ENCODE peak calls at places on chromosomes 12 and 14, in ten cellular contexts. M is tibial artery; L is HepG2; K is esophagus squamous epithelium; B is A549; O is HCT116; J is mucosa of descending colon; I is CD8-positive, alpha-beta T cell; D is fibroblast of lung; E is Caco-2. N is an unnamed sample. For H3K4me1, the result is how much of the 10 kb centered on the place peaks cover.

GRCh38 chr12:85065816-85066482 is 29.8 kb downstream of the LRRIQ1 start:
- DNase-seq in M (no peak), L (no peak), K (no peak), B (no peak), O (no peak), J (no peak), I (no peak), D (no peak), E (no peak), N (no peak)

GRCh38 chr12:57195655-57196371 is 20.8 kb upstream of the NXPH4 start:
- DNase-seq in M (no peak), L (no peak), K (no peak), B (no peak), O (no peak), J (no peak), I (no peak), D (no peak), E (no peak), N (no peak)

GRCh38 chr14:53151523-53151866 is 1.6 kb downstream of the DDHD1 start:
- DNase-seq in M (no peak), L (no peak), K (no peak), B (no peak), O (no peak), J (peak), I (no peak), D (no peak), E (no peak), N (no peak)

GRCh38 chr12:22275847-22276246 is 58.7 kb downstream of the ST8SIA1 start:
- DNase-seq in M (peak), L (no peak), K (peak), B (peak), O (no peak), J (peak), I (no peak), D (peak), E (peak), N (peak)

GRCh38 chr14:59275668-59276067 is 87.2 kb downstream of the DAAM1 start:
- DNase-seq in M (no peak), L (peak), K (no peak), B (peak), O (peak), J (no peak), I (no peak), D (peak), E (no peak), N (no peak)

GRCh38 chr12:14618990-14619389 is 51.3 kb upstream of the PLBD1 start:
- DNase-seq in M (no peak), L (no peak), K (no peak), B (peak), O (no peak), J (peak), I (no peak), D (peak), E (no peak), N (no peak)

GRCh38 chr12:103169-103981 is 36.8 kb downstream of the IQSEC3 start:
- DNase-seq in M (peak), L (no peak), K (no peak), B (peak), O (peak), J (no peak), I (no peak), D (no peak), E (no peak), N (no peak)

GRCh38 chr12:130589391-130590317 is 126.4 kb downstream of the RIMBP2 start:
- DNase-seq in M (no peak), L (no peak), K (no peak), B (no peak), O (no peak), J (no peak), I (no peak), D (no peak), E (no peak), N (no peak)

GRCh38 chr12:89932950-89933349 is 224.3 kb upstream of the ATP2B1 start:
- DNase-seq in M (no peak), L (no peak), K (no peak), B (no peak), O (no peak), J (no peak), I (no peak), D (peak), E (no peak), N (no peak)

GRCh38 chr12:82473111-82473754 is 114.9 kb downstream of the METTL25 start:
- DNase-seq in M (no peak), L (no peak), K (no peak), B (no peak), O (no peak), J (no peak), I (no peak), D (no peak), E (no peak), N (no peak)

GRCh38 chr12:132407525-132407924 is 78.1 kb upstream of the GALNT9 start:
- DNase-seq in M (no peak), L (no peak), K (no peak), B (no peak), O (no peak), J (no peak), I (no peak), D (no peak), E (no peak), N (no peak)

GRCh38 chr12:75862692-75863471 is 168.7 kb downstream of the PHLDA1 start:
- DNase-seq in M (no peak), L (peak), K (no peak), B (peak), O (peak), J (no peak), I (no peak), D (peak), E (no peak), N (no peak)

GRCh38 chr14:39350866-39351265 is 81.4 kb downstream of the FBXO33 start:
- DNase-seq in M (no peak), L (no peak), K (no peak), B (no peak), O (no peak), J (no peak), I (no peak), D (no peak), E (no peak), N (no peak)

GRCh38 chr12:116502989-116503496 is 56.1 kb upstream of the MAP1LC3B2 start:
- DNase-seq in M (no peak), L (peak), K (no peak), B (no peak), O (no peak), J (no peak), I (no peak), D (no peak), E (peak), N (no peak)

GRCh38 chr12:25362646-25363045 is 111.9 kb upstream of the KRAS start:
- DNase-seq in M (no peak), L (no peak), K (no peak), B (no peak), O (no peak), J (no peak), I (no peak), D (no peak), E (no peak), N (no peak)

GRCh38 chr12:10590976-10591375 is 22.4 kb downstream of the MAGOHB start:
- DNase-seq in M (no peak), L (no peak), K (no peak), B (no peak), O (no peak), J (no peak), I (no peak), D (no peak), E (no peak), N (no peak)

GRCh38 chr12:52524241-52524897 is 4.2 kb upstream of the KRT5 start:
- DNase-seq in M (peak), L (no peak), K (no peak), B (no peak), O (no peak), J (no peak), I (no peak), D (no peak), E (no peak), N (peak)

GRCh38 chr14:21199611-21200570 is 44.0 kb upstream of the OR5AU1 start:
- DNase-seq in M (no peak), L (no peak), K (no peak), B (no peak), O (no peak), J (no peak), I (no peak), D (no peak), E (no peak), N (no peak)

GRCh38 chr12:88855301-88855700 is 275.0 kb upstream of the KITLG start:
- DNase-seq in M (no peak), L (no peak), K (no peak), B (no peak), O (no peak), J (no peak), I (no peak), D (peak), E (no peak), N (no peak)

GRCh38 chr14:23579739-23580138 is 1.1 kb upstream of the JPH4 start:
- DNase-seq in M (no peak), L (peak), K (no peak), B (no peak), O (no peak), J (no peak), I (no peak), D (no peak), E (no peak), N (peak)

GRCh38 chr12:93990832-93991748 is 157.3 kb upstream of the PLXNC1 start:
- DNase-seq in M (peak), L (peak), K (no peak), B (no peak), O (no peak), J (peak), I (no peak), D (peak), E (peak), N (no peak)

GRCh38 chr12:60106207-60106606 is 510.4 kb downstream of the SLC16A7 start:
- DNase-seq in M (no peak), L (no peak), K (no peak), B (no peak), O (no peak), J (no peak), I (no peak), D (peak), E (no peak), N (no peak)

GRCh38 chr12:95380997-95381786 is 92.8 kb upstream of the METAP2 start:
- DNase-seq in M (no peak), L (no peak), K (no peak), B (no peak), O (no peak), J (no peak), I (no peak), D (peak), E (no peak), N (no peak)

GRCh38 chr14:105072892-105073719 is 7.9 kb upstream of the GPR132 start:
- DNase-seq in M (peak), L (no peak), K (no peak), B (no peak), O (no peak), J (no peak), I (no peak), D (no peak), E (no peak), N (no peak)

GRCh38 chr12:13940466-13940865 is 40.9 kb downstream of the GRIN2B start:
- DNase-seq in M (no peak), L (no peak), K (no peak), B (no peak), O (no peak), J (no peak), I (no peak), D (no peak), E (no peak), N (no peak)

GRCh38 chr14:38481939-38482678 is 226.2 kb upstream of the CLEC14A start:
- DNase-seq in M (no peak), L (no peak), K (no peak), B (no peak), O (no peak), J (no peak), I (no peak), D (peak), E (no peak), N (no peak)

GRCh38 chr14:62029569-62029924 is 267.3 kb downstream of the SNAPC1 start:
- DNase-seq in M (no peak), L (no peak), K (no peak), B (no peak), O (no peak), J (no peak), I (no peak), D (no peak), E (no peak), N (no peak)

GRCh38 chr14:75422169-75422568 is 5.7 kb upstream of the JDP2 start:
- DNase-seq in M (no peak), L (peak), K (no peak), B (peak), O (no peak), J (no peak), I (no peak), D (peak), E (no peak), N (no peak)

GRCh38 chr12:32947203-32947795 is 50.7 kb upstream of the PKP2 start:
- DNase-seq in M (no peak), L (peak), K (no peak), B (peak), O (peak), J (no peak), I (no peak), D (no peak), E (no peak), N (no peak)

GRCh38 chr12:122753213-122753571 is 568 bp downstream of the DENR start:
- DNase-seq in M (no peak), L (no peak), K (no peak), B (no peak), O (no peak), J (no peak), I (no peak), D (peak), E (no peak), N (no peak)

DNA sequence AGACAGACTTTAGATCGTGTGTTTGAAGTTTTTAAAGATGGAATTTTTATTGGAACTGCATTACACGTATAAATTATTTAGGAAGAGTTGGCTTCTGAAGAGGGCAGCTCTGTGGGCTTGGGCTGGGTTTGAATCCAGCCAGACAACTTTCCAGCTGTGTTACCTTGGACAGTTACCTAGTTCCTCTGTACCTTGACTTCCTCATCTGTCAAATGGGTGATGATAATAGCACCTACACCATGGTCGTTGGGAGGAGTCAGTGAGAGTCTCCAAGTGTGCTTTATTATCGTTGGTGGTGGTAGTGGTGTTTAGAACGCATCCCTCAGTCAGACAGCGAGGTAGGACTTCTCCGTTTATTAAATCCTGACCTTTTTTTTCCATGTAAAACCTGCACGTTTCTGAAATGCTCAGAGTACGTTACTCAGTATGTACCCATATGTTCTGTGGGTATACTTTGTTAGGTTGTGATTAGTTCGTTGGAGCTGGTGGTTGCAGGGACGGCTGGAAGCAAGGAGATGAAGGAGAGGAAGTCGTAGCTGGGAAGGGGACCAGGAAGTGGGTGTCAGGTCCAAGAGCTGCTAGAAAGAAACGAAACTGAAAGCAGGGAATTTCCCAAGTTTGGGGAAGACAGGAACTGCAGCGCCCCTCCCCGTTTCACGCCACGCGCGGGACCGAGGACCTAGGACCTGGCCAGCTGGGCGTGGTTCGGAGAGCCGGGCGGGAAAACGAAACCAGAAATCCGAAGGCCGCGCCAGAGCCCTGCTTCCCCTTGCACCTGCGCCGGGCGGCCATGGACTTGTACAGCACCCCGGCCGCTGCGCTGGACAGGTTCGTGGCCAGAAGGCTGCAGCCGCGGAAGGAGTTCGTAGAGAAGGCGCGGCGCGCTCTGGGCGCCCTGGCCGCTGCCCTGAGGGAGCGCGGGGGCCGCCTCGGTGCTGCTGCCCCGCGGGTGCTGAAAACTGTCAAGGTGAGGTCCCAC is at the start of gene OAS3:
- DNase-seq in M (peak), L (peak), K (no peak), B (peak), O (peak), J (peak), I (peak), D (peak), E (peak), N (peak)
- TF ChIP-seq CTCF in M (no peak), L (peak), K (no peak), B (no peak), O (no peak), J (no peak), I (no peak), D (no peak), E (no peak), N (no peak)

DNA sequence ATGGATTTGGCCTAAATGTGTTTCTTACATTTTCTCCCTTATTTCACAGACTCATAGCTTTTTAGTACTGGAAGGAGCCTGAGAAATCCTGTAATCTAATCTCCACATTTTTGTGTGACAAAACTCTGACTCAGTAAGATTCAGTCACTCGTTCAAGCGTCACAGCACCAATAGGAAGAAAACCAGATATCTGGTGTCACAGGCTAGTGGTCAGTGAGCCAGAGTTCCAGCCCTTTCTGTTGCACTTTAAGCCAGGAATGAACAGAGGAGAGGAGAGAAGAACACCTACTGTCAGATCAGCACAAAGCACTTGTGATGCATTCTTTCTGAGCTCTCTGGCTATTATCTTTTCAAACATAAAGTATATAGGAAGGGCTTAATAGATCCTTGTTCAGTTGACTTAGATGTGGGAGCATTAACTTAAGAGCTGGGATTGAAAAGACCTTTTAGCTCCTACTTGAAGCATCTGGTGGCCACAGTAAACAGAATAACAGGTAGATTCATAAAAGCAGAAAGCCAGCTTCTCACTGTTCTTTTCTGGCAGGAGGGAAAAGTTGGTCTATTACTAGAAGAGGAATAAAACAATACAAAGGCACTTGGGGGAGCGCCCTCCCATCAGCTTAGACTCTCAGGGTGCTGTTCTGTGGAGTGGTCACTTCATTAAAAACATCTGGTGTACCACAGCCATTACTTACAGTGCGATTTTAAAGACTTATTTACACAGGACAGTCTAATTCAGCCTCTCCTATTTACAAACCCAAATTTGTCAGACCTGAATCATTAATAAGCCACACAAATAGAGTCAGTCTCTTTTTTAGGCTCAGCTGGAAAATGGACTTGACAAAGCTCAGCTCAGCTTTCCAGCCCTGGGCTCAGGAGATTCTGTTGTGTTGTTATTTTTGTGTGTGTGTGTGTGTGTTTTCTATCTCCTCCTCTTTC is 12.2 kb upstream of the NID2 start:
- DNase-seq in M (no peak), L (peak), K (no peak), B (peak), O (peak), J (no peak), I (no peak), D (peak), E (peak), N (no peak)
- H3K4me1 ChIP-seq in M (under half), L (under half), K (under half), B (under half), O (under half), J (under half), I (under half), D (under half), E (half or more), N (under half)

DNA sequence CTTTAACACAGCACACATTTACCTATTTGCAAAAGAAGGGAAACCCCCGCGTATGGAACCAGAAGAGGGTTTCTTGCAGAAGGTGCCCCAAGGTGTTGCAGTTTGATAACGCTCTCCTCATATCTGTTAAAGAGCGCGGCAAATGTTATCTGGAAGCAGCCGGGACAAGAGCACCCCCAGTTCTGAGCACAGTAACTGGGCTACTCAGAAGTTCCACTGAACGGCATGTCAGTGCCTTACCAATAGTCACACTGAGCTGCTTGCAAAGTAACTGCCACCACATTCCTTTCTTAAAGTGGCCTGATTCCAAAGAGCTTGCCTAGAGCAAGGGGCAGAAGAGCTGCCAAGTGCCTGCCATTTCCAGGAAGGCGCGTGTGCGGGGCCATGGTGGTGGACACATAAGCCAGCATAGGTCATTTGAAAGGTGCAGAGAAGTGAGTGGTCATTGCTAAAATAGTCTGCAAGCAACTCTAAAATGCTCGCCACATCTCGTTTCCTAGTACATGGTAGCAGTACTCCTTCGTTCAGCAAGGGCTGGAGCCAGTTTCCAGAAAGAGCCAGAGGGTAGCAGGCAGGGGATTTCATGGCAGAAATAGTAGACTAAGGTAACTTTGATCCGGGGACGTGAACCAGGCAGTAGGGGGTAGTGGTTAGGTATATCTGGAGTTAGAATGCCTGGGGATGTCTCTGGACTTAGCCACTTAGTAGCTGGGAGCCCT is 37.8 kb downstream of the SPTB start:
- DNase-seq in M (peak), L (no peak), K (no peak), B (no peak), O (no peak), J (no peak), I (no peak), D (peak), E (no peak), N (no peak)
- H3K4me3 ChIP-seq in M (no peak), L (no peak), K (no peak), B (no peak), O (no peak), J (no peak), I (no peak), D (no peak), E (no peak), N (no peak)

GRCh38 chr14:92458959-92459478 is 54.6 kb upstream of the RIN3 start:
- DNase-seq in M (no peak), L (no peak), K (no peak), B (no peak), O (no peak), J (no peak), I (no peak), D (no peak), E (no peak), N (peak)

GRCh38 chr14:92458136-92458958 is 55.2 kb upstream of the RIN3 start:
- DNase-seq in M (no peak), L (no peak), K (no peak), B (no peak), O (no peak), J (no peak), I (no peak), D (no peak), E (no peak), N (peak)

GRCh38 chr14:92455231-92455630 is 58.4 kb upstream of the RIN3 start:
- DNase-seq in M (no peak), L (no peak), K (no peak), B (no peak), O (no peak), J (no peak), I (no peak), D (no peak), E (no peak), N (no peak)

GRCh38 chr14:92457018-92457565 is 56.5 kb upstream of the RIN3 start:
- DNase-seq in M (no peak), L (no peak), K (no peak), B (no peak), O (no peak), J (no peak), I (no peak), D (no peak), E (no peak), N (no peak)

GRCh38 chr14:92456215-92457017 is 57.2 kb upstream of the RIN3 start:
- DNase-seq in M (no peak), L (peak), K (no peak), B (peak), O (peak), J (peak), I (no peak), D (peak), E (no peak), N (no peak)
- TF ChIP-seq CTCF in M (peak), L (peak), K (peak), B (peak), O (peak), J (no peak), I (no peak), D (peak), E (peak), N (peak)

GRCh38 chr12:45728625-45729232 is 777 bp upstream of the ARID2 start:
- DNase-seq in M (peak), L (peak), K (peak), B (peak), O (peak), J (peak), I (peak), D (peak), E (peak), N (no peak)
- H3K4me1 ChIP-seq in M (under half), L (under half), K (under half), B (under half), O (under half), J (under half), I (under half), D (under half), E (under half), N (under half)

N was measured in vagina.